ENCODE peak calls at places on chromosome 21, in nine cellular contexts. I, W, U, G, Y, R, O, J and F are unnamed samples.

GRCh38 chr21:36456714-36457399 is 23.1 kb downstream of the CLDN14 start:
- DNase-seq in I (no peak), W (no peak), U (no peak), G (peak), Y (peak), R (no peak), O (no peak), J (no peak), F (no peak)

GRCh38 chr21:32966120-32966519 is 59.6 kb upstream of the OLIG2 start:
- DNase-seq in I (no peak), W (no peak), U (no peak), G (no peak), Y (no peak), R (no peak), O (peak), J (no peak), F (no peak)

GRCh38 chr21:43740497-43741156 is 21.7 kb downstream of the PDXK start:
- DNase-seq in I (peak), W (no peak), U (no peak), G (no peak), Y (peak), R (no peak), O (no peak), J (peak), F (no peak)

GRCh38 chr21:38945536-38946245 is 140.0 kb downstream of the ETS2 start:
- DNase-seq in I (no peak), W (no peak), U (no peak), G (no peak), Y (no peak), R (no peak), O (no peak), J (no peak), F (no peak)

GRCh38 chr21:45644041-45644906 is 749 bp downstream of the PCBP3 start:
- DNase-seq in I (peak), W (no peak), U (peak), G (no peak), Y (no peak), R (no peak), O (peak), J (no peak), F (peak)

GRCh38 chr21:45118099-45118498 is 43.7 kb downstream of the ADARB1 start:
- DNase-seq in I (no peak), W (no peak), U (no peak), G (no peak), Y (no peak), R (no peak), O (no peak), J (no peak), F (no peak)

GRCh38 chr21:45869121-45870007 is 112.2 kb upstream of the COL6A1 start:
- DNase-seq in I (peak), W (no peak), U (no peak), G (peak), Y (peak), R (no peak), O (no peak), J (no peak), F (no peak)

GRCh38 chr21:37208056-37208705 is 59.0 kb downstream of the VPS26C start:
- DNase-seq in I (peak), W (no peak), U (peak), G (no peak), Y (no peak), R (no peak), O (peak), J (peak), F (peak)

GRCh38 chr21:44870748-44871495 is 2.6 kb downstream of the PTTG1IP start:
- DNase-seq in I (no peak), W (no peak), U (no peak), G (no peak), Y (no peak), R (no peak), O (no peak), J (peak), F (no peak)

GRCh38 chr21:33244781-33245105 is 15.0 kb downstream of the IFNAR2 start:
- DNase-seq in I (no peak), W (no peak), U (no peak), G (no peak), Y (no peak), R (no peak), O (no peak), J (no peak), F (no peak)

GRCh38 chr21:43658769-43659135 is 536 bp downstream of the HSF2BP start:
- DNase-seq in I (no peak), W (no peak), U (no peak), G (no peak), Y (no peak), R (no peak), O (no peak), J (no peak), F (no peak)

GRCh38 chr21:28641731-28642130 is 350.9 kb downstream of the LTN1 start:
- DNase-seq in I (no peak), W (no peak), U (no peak), G (no peak), Y (no peak), R (no peak), O (no peak), J (no peak), F (no peak)

GRCh38 chr21:32377991-32378390 is 14.8 kb downstream of the URB1 start:
- DNase-seq in I (no peak), W (no peak), U (no peak), G (no peak), Y (no peak), R (no peak), O (no peak), J (no peak), F (no peak)

GRCh38 chr21:28133116-28133515 is 859.6 kb downstream of the LTN1 start:
- DNase-seq in I (no peak), W (no peak), U (no peak), G (peak), Y (no peak), R (no peak), O (no peak), J (no peak), F (no peak)

GRCh38 chr21:29149771-29150425 is 19.5 kb downstream of the MAP3K7CL start:
- DNase-seq in I (peak), W (no peak), U (no peak), G (peak), Y (peak), R (no peak), O (no peak), J (no peak), F (no peak)

GRCh38 chr21:25837545-25838263 is 102.9 kb downstream of the GABPA start:
- DNase-seq in I (peak), W (no peak), U (no peak), G (peak), Y (peak), R (no peak), O (no peak), J (no peak), F (no peak)

GRCh38 chr21:41755934-41756773 is 10.7 kb downstream of the RIPK4 start:
- DNase-seq in I (no peak), W (no peak), U (no peak), G (no peak), Y (no peak), R (no peak), O (no peak), J (no peak), F (no peak)

GRCh38 chr21:38505654-38506523 is 7.6 kb upstream of the ERG start:
- DNase-seq in I (peak), W (no peak), U (no peak), G (peak), Y (peak), R (no peak), O (no peak), J (peak), F (no peak)

GRCh38 chr21:27519357-27519756 is 552.5 kb upstream of the ADAMTS5 start:
- DNase-seq in I (peak), W (no peak), U (no peak), G (peak), Y (peak), R (no peak), O (no peak), J (no peak), F (no peak)

GRCh38 chr21:28227881-28228623 is 764.6 kb downstream of the LTN1 start:
- DNase-seq in I (peak), W (no peak), U (no peak), G (peak), Y (peak), R (no peak), O (no peak), J (no peak), F (no peak)

GRCh38 chr21:44682580-44683151 is 703 bp upstream of the KRTAP12-1 start:
- DNase-seq in I (no peak), W (no peak), U (no peak), G (no peak), Y (no peak), R (no peak), O (no peak), J (no peak), F (no peak)

GRCh38 chr21:40054403-40054802 is 187.2 kb downstream of the PCP4 start:
- DNase-seq in I (no peak), W (no peak), U (no peak), G (no peak), Y (no peak), R (no peak), O (no peak), J (peak), F (no peak)

GRCh38 chr21:32726742-32727477 is 903 bp downstream of the SYNJ1 start:
- DNase-seq in I (peak), W (no peak), U (peak), G (peak), Y (peak), R (no peak), O (peak), J (no peak), F (peak)

GRCh38 chr21:36848875-36849274 is 117.6 kb downstream of the HLCS start:
- DNase-seq in I (no peak), W (no peak), U (no peak), G (no peak), Y (no peak), R (no peak), O (no peak), J (no peak), F (no peak)

GRCh38 chr21:25790122-25790951 is 55.6 kb downstream of the GABPA start:
- DNase-seq in I (peak), W (no peak), U (no peak), G (peak), Y (peak), R (no peak), O (no peak), J (no peak), F (no peak)

GRCh38 chr21:33975548-33976081 is 60.0 kb upstream of the ATP5PO start:
- DNase-seq in I (peak), W (no peak), U (peak), G (peak), Y (peak), R (peak), O (peak), J (no peak), F (peak)